ENCODE peak calls at places on chromosomes 4 and X, in seven cellular contexts. L, J, F, N, W, R and P are unnamed samples.

GRCh38 chr4:84338367-84338766 is 160.7 kb downstream of the NKX6-1 start:
- DNase-seq in L (no peak), J (no peak), F (no peak), N (no peak), W (no peak), R (no peak), P (no peak)

GRCh38 chr4:80266902-80267380 is 477 bp downstream of the FGF5 start:
- DNase-seq in L (no peak), J (peak; percentile 20), F (no peak), N (peak; percentile 64), W (no peak), R (no peak), P (peak; percentile 56)

GRCh38 chrX:39679497-39680157 is 418.1 kb downstream of the BCOR start:
- DNase-seq in L (no peak), J (no peak), F (no peak), N (no peak), W (no peak), R (no peak), P (no peak)

GRCh38 chrX:108097380-108097779 is 5.8 kb downstream of the ATG4A start:
- DNase-seq in L (no peak), J (no peak), F (no peak), N (peak; percentile 1), W (no peak), R (no peak), P (no peak)

GRCh38 chrX:16320765-16321355 is 153.6 kb downstream of the MAGEB17 start:
- DNase-seq in L (no peak), J (no peak), F (no peak), N (peak; percentile 21), W (no peak), R (no peak), P (peak; percentile 22)

GRCh38 chr4:181569553-181569952 is 673.6 kb upstream of the TENM3 start:
- DNase-seq in L (no peak), J (no peak), F (no peak), N (peak; percentile 66), W (no peak), R (peak; percentile 36), P (peak; percentile 59)

GRCh38 chr4:17624821-17625220 is 10.4 kb downstream of the MED28 start:
- DNase-seq in L (no peak), J (no peak), F (no peak), N (no peak), W (no peak), R (no peak), P (no peak)

GRCh38 chr4:85430697-85431096 is 44.3 kb upstream of the ARHGAP24 start:
- DNase-seq in L (no peak), J (no peak), F (no peak), N (no peak), W (no peak), R (no peak), P (no peak)

GRCh38 chr4:30754021-30754420 is 33.9 kb downstream of the PCDH7 start:
- DNase-seq in L (no peak), J (no peak), F (no peak), N (peak; percentile 31), W (no peak), R (no peak), P (no peak)

GRCh38 chr4:25538430-25538829 is 117.2 kb upstream of the SLC34A2 start:
- DNase-seq in L (no peak), J (no peak), F (no peak), N (no peak), W (no peak), R (no peak), P (no peak)

GRCh38 chrX:122238801-122239200 is 945.3 kb upstream of the GRIA3 start:
- DNase-seq in L (no peak), J (no peak), F (no peak), N (peak; percentile 12), W (no peak), R (no peak), P (peak; percentile 24)

GRCh38 chrX:14829643-14830042 is 43.2 kb downstream of the FANCB start:
- DNase-seq in L (no peak), J (no peak), F (no peak), N (peak; percentile 4), W (no peak), R (no peak), P (no peak)

GRCh38 chr4:111952708-111953107 is 192.5 kb upstream of the FAM241A start:
- DNase-seq in L (no peak), J (no peak), F (no peak), N (no peak), W (no peak), R (no peak), P (peak; percentile 60)

GRCh38 chr4:73732759-73733431 is 7.5 kb upstream of the CXCL8 start:
- DNase-seq in L (no peak), J (no peak), F (no peak), N (peak; percentile 27), W (no peak), R (no peak), P (no peak)

GRCh38 chr4:1013225-1014073 is 2.0 kb downstream of the FGFRL1 start:
- DNase-seq in L (no peak), J (no peak), F (no peak), N (no peak), W (no peak), R (no peak), P (no peak)

GRCh38 chr4:42865572-42866189 is 26.8 kb upstream of the GRXCR1 start:
- DNase-seq in L (peak; percentile 82), J (peak; percentile 78), F (no peak), N (peak; percentile 69), W (peak; percentile 63), R (peak; percentile 62), P (peak; percentile 52)

GRCh38 chr4:176539785-176540175 is 220.0 kb downstream of the SPCS3 start:
- DNase-seq in L (no peak), J (no peak), F (no peak), N (peak; percentile 55), W (no peak), R (no peak), P (no peak)

GRCh38 chr4:72326692-72327632 is 242.1 kb downstream of the ADAMTS3 start:
- DNase-seq in L (no peak), J (no peak), F (no peak), N (peak; percentile 68), W (no peak), R (peak; percentile 33), P (peak; percentile 61)

GRCh38 chr4:25485104-25485503 is 108.0 kb downstream of the ANAPC4 start:
- DNase-seq in L (no peak), J (no peak), F (no peak), N (no peak), W (no peak), R (no peak), P (no peak)

GRCh38 chrX:131985526-131986049 is 37.5 kb upstream of the STK26 start:
- DNase-seq in L (no peak), J (no peak), F (no peak), N (no peak), W (no peak), R (no peak), P (no peak)

GRCh38 chrX:85992811-85993229 is 54.5 kb downstream of the CHM start:
- DNase-seq in L (no peak), J (no peak), F (no peak), N (peak; percentile 57), W (no peak), R (no peak), P (peak; percentile 37)

GRCh38 chr4:153449338-153449737 is 16.8 kb upstream of the TMEM131L start:
- DNase-seq in L (no peak), J (no peak), F (no peak), N (no peak), W (no peak), R (no peak), P (no peak)

GRCh38 chr4:153450545-153450917 is 15.6 kb upstream of the TMEM131L start:
- DNase-seq in L (no peak), J (no peak), F (no peak), N (no peak), W (no peak), R (no peak), P (no peak)

GRCh38 chr4:153447175-153447887 is 18.8 kb upstream of the TMEM131L start:
- DNase-seq in L (no peak), J (no peak), F (no peak), N (peak; percentile 84), W (no peak), R (no peak), P (peak; percentile 65)

GRCh38 chr4:153451931-153452660 is 14.1 kb upstream of the TMEM131L start:
- DNase-seq in L (no peak), J (no peak), F (peak; percentile 49), N (no peak), W (no peak), R (no peak), P (no peak)

DNA sequence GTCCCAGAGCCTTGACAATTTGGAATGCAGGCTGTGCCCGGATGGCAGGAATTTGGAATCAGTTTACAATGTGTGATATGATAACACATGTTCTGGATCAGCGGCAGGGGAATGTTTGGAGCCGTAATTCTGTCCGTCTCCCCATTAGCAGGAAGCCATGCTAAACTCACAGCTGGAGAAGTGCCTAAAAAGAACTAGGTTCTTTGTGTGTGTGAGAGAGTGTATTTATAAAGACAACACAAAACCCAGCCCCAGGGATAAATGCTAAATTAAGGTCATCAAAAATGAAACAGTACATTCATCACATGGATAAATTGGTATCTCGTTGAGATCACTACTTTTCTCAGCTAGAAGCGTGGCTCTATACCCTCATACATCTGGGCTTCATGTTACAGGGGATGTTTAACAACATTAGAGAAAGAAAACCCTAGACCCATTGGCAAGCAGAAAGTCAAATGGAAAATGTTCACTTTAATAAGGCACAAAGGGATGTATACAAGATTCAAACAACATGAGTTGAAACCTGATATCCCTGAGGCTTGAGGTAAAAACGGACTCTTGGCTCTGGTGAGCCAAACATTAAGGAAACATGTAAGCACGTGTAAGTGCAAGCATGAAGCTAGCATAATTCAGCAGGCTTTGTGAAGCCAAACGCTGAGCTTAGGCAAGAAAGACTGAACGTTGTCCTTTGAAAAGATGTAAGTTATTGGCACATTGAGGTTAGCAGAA is 18.0 kb upstream of the TMEM131L start:
- DNase-seq in L (no peak), J (no peak), F (no peak), N (peak; percentile 34), W (no peak), R (no peak), P (peak; percentile 21)
- H3K4me3 ChIP-seq in L (no peak overlapping the region), J (no peak overlapping the region), F (no peak overlapping the region), N (no peak overlapping the region), W (no peak overlapping the region), R (no peak overlapping the region), P (peak overlapping the region; percentile 5)

GRCh38 chr4:8586671-8587468 is 5.7 kb upstream of the CPZ start:
- DNase-seq in L (no peak), J (no peak), F (peak; percentile 37), N (no peak), W (no peak), R (peak; percentile 19), P (no peak)
- TF ChIP-seq CTCF in L (no peak), J (no peak), F (no peak), N (no peak), W (no peak), R (peak; percentile 21), P (no peak)

GRCh38 chr4:14719053-14719452 is 283.2 kb upstream of the CPEB2 start:
- DNase-seq in L (no peak), J (no peak), F (peak; percentile 32), N (peak; percentile 68), W (no peak), R (no peak), P (peak; percentile 12)
- H3K4me3 ChIP-seq in L (no peak overlapping the region), J (no peak overlapping the region), F (no peak overlapping the region), N (no peak overlapping the region), W (no peak overlapping the region), R (no peak overlapping the region), P (no peak overlapping the region)

DNA sequence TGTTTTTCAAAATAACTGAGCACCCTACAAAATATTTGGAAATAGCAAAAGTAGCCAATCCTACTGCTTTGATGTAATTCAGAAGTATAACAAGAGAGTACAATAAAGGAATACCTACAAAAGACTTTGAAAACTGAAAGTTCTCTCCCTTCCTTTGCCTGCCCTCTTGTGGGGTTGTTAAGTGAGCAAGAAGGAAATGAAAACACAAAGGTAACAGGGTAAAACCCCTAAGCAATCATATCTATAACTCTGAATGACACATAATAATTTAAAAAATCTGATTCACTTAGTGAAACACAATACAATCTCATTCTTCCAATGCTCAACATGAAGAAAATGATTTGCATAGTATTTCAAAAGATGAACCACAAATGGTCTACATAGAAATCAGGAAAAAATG is 98.2 kb downstream of the FRYL start:
- DNase-seq in L (no peak), J (no peak), F (no peak), N (peak; percentile 69), W (no peak), R (peak; percentile 49), P (peak; percentile 51)
- TF ChIP-seq CTCF in L (no peak), J (no peak), F (peak; percentile 49), N (peak; percentile 67), W (no peak), R (no peak), P (peak; percentile 67)